ENCODE peak calls at places on chromosomes 7 and 10, in nine cellular contexts. U is AG08395; J is islet precursor cell; A is GM04504; M is activated effector memory CD4-positive, alpha-beta T cell treated with Interleukin-2 at 50 U/mL for 16 hours; K is stimulated activated CD4-positive, alpha-beta T cell treated with anti-CD3 and anti-CD28 coated beads, Interleukin-2, amount 100 ng/mL, for 48 hours; X is EH; W is EL; O is AG08396. Z is an unnamed sample.

GRCh38 chr7:82469207-82469606 is 25.6 kb upstream of the CACNA2D1 start:
- DNase-seq in U (no peak), J (no peak), A (no peak), M (no peak), K (no peak), X (no peak), W (no peak), O (no peak), Z (no peak)

GRCh38 chr7:30679664-30680063 is 2.6 kb downstream of the CRHR2 start:
- DNase-seq in U (no peak), J (no peak), A (no peak), M (no peak), K (no peak), X (no peak), W (no peak), O (no peak), Z (no peak)

GRCh38 chr10:62594093-62594520 is 210.4 kb upstream of the ADO start:
- DNase-seq in U (peak), J (peak), A (no peak), M (peak), K (peak), X (peak), W (peak), O (peak), Z (peak)

GRCh38 chr7:155824195-155824915 is 12.1 kb upstream of the SHH start:
- DNase-seq in U (no peak), J (no peak), A (no peak), M (no peak), K (no peak), X (no peak), W (peak), O (no peak), Z (no peak)

GRCh38 chr7:34222722-34223121 is 317.4 kb downstream of the BMPER start:
- DNase-seq in U (no peak), J (no peak), A (no peak), M (no peak), K (no peak), X (no peak), W (no peak), O (no peak), Z (no peak)

GRCh38 chr10:75497997-75498797 is 66.8 kb downstream of the LRMDA start:
- DNase-seq in U (peak), J (peak), A (peak), M (no peak), K (no peak), X (peak), W (peak), O (peak), Z (no peak)

GRCh38 chr7:148521271-148521670 is 69.3 kb upstream of the C7orf33 start:
- DNase-seq in U (no peak), J (peak), A (no peak), M (no peak), K (no peak), X (no peak), W (no peak), O (no peak), Z (no peak)

GRCh38 chr7:7321681-7322080 is 139.3 kb downstream of the C1GALT1 start:
- DNase-seq in U (no peak), J (no peak), A (no peak), M (no peak), K (no peak), X (no peak), W (no peak), O (no peak), Z (no peak)

GRCh38 chr10:103626178-103626577 is 132.7 kb downstream of the NEURL1 start:
- DNase-seq in U (no peak), J (no peak), A (no peak), M (no peak), K (no peak), X (no peak), W (no peak), O (no peak), Z (no peak)

GRCh38 chr10:26997610-26998009 is 102.7 kb downstream of the ANKRD26 start:
- DNase-seq in U (no peak), J (no peak), A (no peak), M (no peak), K (no peak), X (no peak), W (no peak), O (no peak), Z (no peak)

GRCh38 chr10:99761395-99761794 is 21.0 kb upstream of the ABCC2 start:
- DNase-seq in U (no peak), J (no peak), A (no peak), M (no peak), K (no peak), X (peak), W (no peak), O (no peak), Z (no peak)

GRCh38 chr10:129410688-129411087 is 56.4 kb upstream of the MGMT start:
- DNase-seq in U (no peak), J (no peak), A (no peak), M (no peak), K (no peak), X (no peak), W (no peak), O (no peak), Z (no peak)